ENCODE peak calls at places on chromosomes 6 and 20, in nine cellular contexts. U, C, A, R, D, I, T, N and Z are unnamed samples.
A peak's percentile ranks its signal among the peaks of the same experiment; 100 is the strongest.

GRCh38 chr6:110351546-110351945 is 6.6 kb downstream of the METTL24 start:
- DNase-seq in U (no peak), C (no peak), A (no peak), R (no peak), D (no peak), I (no peak), T (no peak), N (no peak), Z (peak; percentile 42)

GRCh38 chr20:51660741-51661608 is 107.2 kb downstream of the ATP9A start:
- DNase-seq in U (peak; percentile 93), C (no peak), A (no peak), R (peak; percentile 68), D (peak; percentile 96), I (no peak), T (peak; percentile 23), N (peak; percentile 11), Z (no peak)

GRCh38 chr6:154252676-154253075 is 103.9 kb downstream of the IPCEF1 start:
- DNase-seq in U (no peak), C (no peak), A (no peak), R (no peak), D (peak; percentile 6), I (no peak), T (no peak), N (no peak), Z (peak; percentile 49)

GRCh38 chr20:57031867-57032355 is 234.5 kb downstream of the BMP7 start:
- DNase-seq in U (no peak), C (no peak), A (no peak), R (no peak), D (no peak), I (no peak), T (no peak), N (no peak), Z (no peak)

GRCh38 chr6:3213334-3213695 is 14.1 kb downstream of the TUBB2B start:
- DNase-seq in U (no peak), C (no peak), A (no peak), R (no peak), D (no peak), I (no peak), T (no peak), N (no peak), Z (no peak)

GRCh38 chr6:108621117-108621516 is 60.4 kb downstream of the FOXO3 start:
- DNase-seq in U (peak; percentile 90), C (no peak), A (no peak), R (no peak), D (peak; percentile 97), I (no peak), T (peak; percentile 23), N (no peak), Z (no peak)

GRCh38 chr6:27076116-27076515 is 171.4 kb upstream of the PRSS16 start:
- DNase-seq in U (no peak), C (no peak), A (no peak), R (no peak), D (no peak), I (no peak), T (no peak), N (no peak), Z (no peak)

GRCh38 chr6:42387336-42387735 is 64.4 kb downstream of the TRERF1 start:
- DNase-seq in U (no peak), C (no peak), A (no peak), R (no peak), D (no peak), I (no peak), T (no peak), N (no peak), Z (no peak)

GRCh38 chr6:147693185-147693584 is 184.7 kb downstream of the SAMD5 start:
- DNase-seq in U (no peak), C (no peak), A (no peak), R (no peak), D (no peak), I (no peak), T (no peak), N (no peak), Z (no peak)

GRCh38 chr6:45045253-45045601 is 282.9 kb upstream of the RUNX2 start:
- DNase-seq in U (no peak), C (no peak), A (no peak), R (no peak), D (no peak), I (no peak), T (no peak), N (no peak), Z (no peak)

GRCh38 chr6:25016311-25016710 is 80.6 kb upstream of the RIPOR2 start:
- DNase-seq in U (no peak), C (no peak), A (no peak), R (no peak), D (peak; percentile 45), I (no peak), T (no peak), N (no peak), Z (no peak)

GRCh38 chr6:143592335-143592734 is 80.8 kb upstream of the FUCA2 start:
- DNase-seq in U (no peak), C (no peak), A (peak; percentile 70), R (no peak), D (peak; percentile 17), I (no peak), T (peak; percentile 23), N (no peak), Z (no peak)

GRCh38 chr20:14441201-14441600 is 103.8 kb upstream of the FLRT3 start:
- DNase-seq in U (peak; percentile 68), C (no peak), A (no peak), R (no peak), D (peak; percentile 68), I (no peak), T (no peak), N (no peak), Z (no peak)

GRCh38 chr20:62799036-62799435 is 2.8 kb downstream of the MRGBP start:
- DNase-seq in U (no peak), C (no peak), A (no peak), R (no peak), D (no peak), I (no peak), T (no peak), N (no peak), Z (no peak)

GRCh38 chr6:44572346-44572745 is 184.8 kb downstream of the CDC5L start:
- DNase-seq in U (no peak), C (no peak), A (no peak), R (no peak), D (peak; percentile 16), I (no peak), T (no peak), N (no peak), Z (no peak)

GRCh38 chr6:100446115-100446921 is 18.4 kb downstream of the SIM1 start:
- DNase-seq in U (no peak), C (no peak), A (no peak), R (no peak), D (no peak), I (no peak), T (no peak), N (no peak), Z (no peak)

GRCh38 chr20:5612476-5613291 is 137.5 kb upstream of the SHLD1 start:
- DNase-seq in U (peak; percentile 85), C (no peak), A (no peak), R (peak; percentile 28), D (peak; percentile 83), I (no peak), T (no peak), N (no peak), Z (no peak)
- H3K27ac ChIP-seq in U (peak overlapping the region; percentile 72), C (no peak overlapping the region), A (no peak overlapping the region), R (peak overlapping the region; percentile 87), D (peak overlapping the region; percentile 95), I (no peak overlapping the region), T (no peak overlapping the region), N (peak overlapping the region; percentile 59), Z (no peak overlapping the region)

GRCh38 chr20:5766085-5766764 is 16.0 kb downstream of the SHLD1 start:
- DNase-seq in U (no peak), C (no peak), A (no peak), R (no peak), D (no peak), I (no peak), T (no peak), N (no peak), Z (no peak)
- H3K27ac ChIP-seq in U (no peak overlapping the region), C (no peak overlapping the region), A (no peak overlapping the region), R (no peak overlapping the region), D (no peak overlapping the region), I (no peak overlapping the region), T (no peak overlapping the region), N (no peak overlapping the region), Z (no peak overlapping the region)

GRCh38 chr6:20252311-20252710 is 40.0 kb upstream of the MBOAT1 start:
- DNase-seq in U (no peak), C (no peak), A (no peak), R (no peak), D (no peak), I (no peak), T (no peak), N (no peak), Z (peak; percentile 2)
- H3K27ac ChIP-seq in U (no peak overlapping the region), C (no peak overlapping the region), A (no peak overlapping the region), R (no peak overlapping the region), D (no peak overlapping the region), I (no peak overlapping the region), T (no peak overlapping the region), N (no peak overlapping the region), Z (no peak overlapping the region)

GRCh38 chr6:136644597-136644952 is 94.4 kb upstream of the MAP7 start:
- DNase-seq in U (no peak), C (no peak), A (no peak), R (no peak), D (no peak), I (no peak), T (no peak), N (no peak), Z (no peak)
- H3K27ac ChIP-seq in U (no peak overlapping the region), C (no peak overlapping the region), A (no peak overlapping the region), R (peak overlapping the region; percentile 19), D (no peak overlapping the region), I (peak overlapping the region; percentile 68), T (no peak overlapping the region), N (peak overlapping the region; percentile 57), Z (peak overlapping the region; percentile 2)